ENCODE peak calls at places on chromosomes 3 and 15, in six cellular contexts. S is left lung, N is coronary artery, K is stomach, H is Peyer's patch, J is Calu3. Q is an unnamed sample.

GRCh38 chr15:70636540-70637165 is 126.7 kb downstream of the UACA start:
- DNase-seq in H (no peak), K (no peak), J (peak; percentile 50), N (no peak), S (no peak), Q (peak; percentile 8)

GRCh38 chr15:62453979-62454378 is 288.9 kb upstream of the C2CD4B start:
- DNase-seq in J (no peak), H (no peak), N (no peak), S (no peak), K (no peak), Q (no peak)

GRCh38 chr3:182729903-182730674 is 63.2 kb upstream of the ATP11B start:
- DNase-seq in H (no peak), J (no peak), N (no peak), K (no peak), S (no peak), Q (no peak)

GRCh38 chr3:143928056-143928455 is 43.6 kb upstream of the DIPK2A start:
- DNase-seq in S (no peak), K (no peak), H (no peak), N (no peak), J (no peak), Q (no peak)

GRCh38 chr3:142448424-142448823 is 587 bp upstream of the XRN1 start:
- DNase-seq in J (no peak), S (no peak), K (no peak), N (no peak), H (no peak), Q (no peak)

GRCh38 chr3:9216736-9217135 is 32.7 kb downstream of the SRGAP3 start:
- DNase-seq in N (no peak), J (no peak), H (no peak), S (no peak), K (no peak), Q (no peak)

GRCh38 chr3:308597-309321 is 112.2 kb downstream of the CHL1 start:
- DNase-seq in N (no peak), S (peak; percentile 62), K (no peak), H (no peak), J (no peak), Q (no peak)

GRCh38 chr3:8052599-8053185 is 448.9 kb upstream of the LMCD1 start:
- DNase-seq in N (no peak), S (no peak), K (no peak), J (no peak), H (no peak), Q (no peak)

GRCh38 chr15:69666921-69667811 is 214.5 kb downstream of the RPLP1 start:
- DNase-seq in N (peak; percentile 73), S (peak; percentile 77), J (no peak), H (no peak), K (no peak), Q (no peak)

GRCh38 chr3:108342829-108343478 is 46.6 kb downstream of the HHLA2 start:
- DNase-seq in J (no peak), S (no peak), K (no peak), N (no peak), H (no peak), Q (no peak)

GRCh38 chr3:126424751-126425150 is 30.0 kb downstream of the CFAP100 start:
- DNase-seq in J (no peak), S (no peak), K (peak; percentile 11), N (no peak), H (no peak), Q (no peak)

GRCh38 chr3:189232790-189233189 is 61.0 kb downstream of the TPRG1 start:
- DNase-seq in N (no peak), J (no peak), H (no peak), S (no peak), K (no peak), Q (no peak)

GRCh38 chr15:84832446-84833040 is 15.4 kb downstream of the ALPK3 start:
- DNase-seq in J (no peak), S (no peak), N (no peak), H (no peak), K (no peak), Q (no peak)

GRCh38 chr3:9976736-9977709 is 9.6 kb downstream of the EMC3 start:
- DNase-seq in H (no peak), S (no peak), N (peak; percentile 88), J (peak; percentile 63), K (peak; percentile 75), Q (peak; percentile 69)

GRCh38 chr15:66287461-66288055 is 5.8 kb upstream of the DIS3L start:
- DNase-seq in N (no peak), K (no peak), J (no peak), H (no peak), S (no peak), Q (no peak)

GRCh38 chr3:149717391-149718056 is 34.8 kb downstream of the COMMD2 start:
- DNase-seq in H (no peak), S (no peak), N (no peak), J (peak; percentile 74), K (peak; percentile 45), Q (peak; percentile 58)

GRCh38 chr3:109113361-109113760 is 4.6 kb downstream of the MORC1 start:
- DNase-seq in H (no peak), S (no peak), J (no peak), K (no peak), N (no peak), Q (no peak)

GRCh38 chr3:64627471-64628321 is 60.1 kb downstream of the ADAMTS9 start:
- DNase-seq in J (no peak), K (no peak), N (no peak), S (no peak), H (no peak), Q (peak; percentile 83)

GRCh38 chr15:36484038-36484778 is 95.2 kb upstream of the CDIN1 start:
- DNase-seq in S (no peak), K (no peak), H (no peak), J (no peak), N (no peak), Q (no peak)

DNA sequence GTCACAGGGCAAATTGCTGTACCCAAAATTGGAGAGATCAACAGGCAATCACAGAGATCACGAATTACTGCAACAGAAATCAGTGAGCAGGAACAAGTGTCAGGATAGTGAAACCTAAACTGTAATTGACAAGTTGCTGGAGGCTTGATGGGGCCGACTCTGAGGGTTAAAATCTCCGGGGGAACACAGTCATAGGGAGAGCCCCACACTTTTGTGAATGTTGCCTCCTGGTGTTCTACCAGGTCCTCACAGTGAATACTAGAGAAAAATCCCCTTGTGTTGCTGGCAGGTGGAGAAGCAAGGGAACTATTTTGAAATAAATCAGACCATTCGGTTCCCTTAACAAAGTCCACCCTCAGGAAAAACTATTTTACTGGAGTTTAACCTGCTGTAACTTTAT is 697.5 kb upstream of the CBLB start:
- DNase-seq in J (peak; percentile 10), K (no peak), H (no peak), S (no peak), N (no peak), Q (no peak)
- TF ChIP-seq CTCF in J (no peak), K (no peak), H (no peak), S (no peak), N (no peak), Q (peak; percentile 20)

DNA sequence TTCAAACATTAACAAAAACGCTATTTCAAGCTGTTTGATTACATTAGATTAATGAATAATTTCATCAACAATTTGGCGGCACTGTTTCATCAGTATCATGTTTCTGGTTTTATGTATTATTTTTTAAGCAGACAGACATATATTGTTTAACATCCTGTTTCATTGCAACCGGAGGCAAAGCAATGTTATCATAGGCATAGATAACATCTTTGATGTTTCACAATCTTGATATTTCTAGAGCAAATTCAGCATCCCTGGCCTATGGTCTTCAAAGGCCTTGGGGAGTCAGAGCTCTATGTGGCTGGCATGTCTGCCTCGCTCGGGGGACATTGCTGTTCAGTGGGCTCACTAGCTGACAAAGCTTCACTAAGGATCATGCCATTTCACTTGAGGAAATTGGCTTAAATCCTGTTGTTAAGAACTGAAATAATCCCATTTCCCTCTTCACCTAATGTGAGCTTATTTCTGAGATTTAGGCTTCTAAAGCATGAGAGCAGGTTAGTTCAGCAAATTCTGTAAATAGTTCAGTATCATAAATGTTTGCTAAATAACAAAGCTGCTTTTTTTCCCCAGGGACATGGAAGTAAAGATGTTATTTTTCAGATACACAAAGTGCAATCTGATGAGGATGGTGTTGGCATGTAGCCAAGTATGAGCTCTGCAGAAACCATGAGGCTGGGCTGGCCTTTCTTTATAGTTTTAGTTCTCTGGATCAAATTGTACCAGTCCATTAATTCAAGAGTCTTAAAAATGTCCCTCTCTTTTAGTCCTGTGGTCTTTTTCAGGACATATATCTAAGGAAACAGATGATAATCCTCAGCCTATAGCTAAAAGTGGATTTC is 941.4 kb downstream of the PLOD2 start:
- DNase-seq in N (no peak), S (no peak), K (no peak), H (no peak), J (peak; percentile 37), Q (no peak)
- TF ChIP-seq CTCF in N (no peak), S (no peak), K (no peak), H (no peak), J (no peak), Q (no peak)

GRCh38 chr3:118554148-118554819 is 480.4 kb downstream of the IGSF11 start:
- DNase-seq in H (no peak), N (no peak), S (no peak), J (no peak), K (no peak), Q (no peak)

GRCh38 chr3:118559286-118559685 is 475.4 kb downstream of the IGSF11 start:
- DNase-seq in S (no peak), H (no peak), K (no peak), N (no peak), J (no peak), Q (no peak)

GRCh38 chr3:118556983-118557382 is 477.7 kb downstream of the IGSF11 start:
- DNase-seq in S (no peak), K (no peak), N (no peak), J (no peak), H (no peak), Q (no peak)

DNA sequence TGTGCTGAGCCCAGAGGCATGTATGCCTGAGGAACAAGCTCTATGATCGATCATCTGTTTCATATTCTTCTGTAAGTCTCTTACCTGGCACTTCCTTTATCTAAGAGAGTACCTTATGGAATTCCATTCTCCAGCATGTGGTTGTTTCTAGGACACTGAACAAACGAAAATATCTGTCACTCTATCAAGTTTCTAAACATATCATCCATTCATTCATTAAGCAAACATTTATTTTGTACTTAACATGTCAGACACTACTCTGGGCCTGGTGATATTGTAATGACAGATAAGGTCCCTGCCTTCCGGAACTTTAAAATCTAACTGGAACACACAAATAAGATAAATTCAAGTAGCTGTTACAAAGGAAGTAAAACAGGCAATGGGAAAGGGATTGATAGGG is 477.1 kb downstream of the IGSF11 start:
- DNase-seq in H (no peak), J (no peak), S (no peak), N (no peak), K (no peak), Q (no peak)
- TF ChIP-seq CTCF in H (no peak), J (no peak), S (no peak), N (no peak), K (no peak), Q (no peak)

GRCh38 chr3:175495331-175495730 is 636.2 kb downstream of the NAALADL2 start:
- DNase-seq in K (no peak), N (no peak), S (no peak), J (no peak), H (no peak), Q (no peak)

GRCh38 chr3:175489406-175489805 is 630.3 kb downstream of the NAALADL2 start:
- DNase-seq in S (no peak), J (no peak), K (no peak), N (no peak), H (no peak), Q (no peak)

DNA sequence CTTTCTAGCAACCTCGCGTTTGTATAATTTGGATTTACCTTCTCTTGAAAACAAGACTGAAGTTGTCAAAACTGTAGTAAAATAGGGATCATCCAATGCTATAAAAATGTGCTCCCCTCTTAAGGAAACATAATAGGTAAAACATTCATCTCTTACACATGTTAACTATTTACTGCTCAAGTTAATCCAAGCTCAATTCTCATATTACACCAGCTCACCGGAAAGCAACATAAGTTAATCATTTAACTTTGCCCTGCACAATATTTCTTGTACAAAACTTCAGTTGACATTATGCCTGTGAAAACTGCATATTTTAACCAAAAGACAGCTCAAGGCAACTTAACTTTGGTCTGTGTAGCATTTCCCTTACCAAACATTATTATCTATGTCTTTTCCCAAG is 634.2 kb downstream of the NAALADL2 start:
- DNase-seq in N (no peak), H (no peak), S (no peak), K (no peak), J (no peak), Q (no peak)
- TF ChIP-seq CTCF in N (no peak), H (no peak), S (no peak), K (no peak), J (no peak), Q (no peak)

Q was measured in PC-9.